ENCODE peak calls at places on chromosomes 7 and 10, in nine cellular contexts. S, F, L, R, B, V, U, Z and K are unnamed samples. For H3K9me3, the result is how much of the 10 kb centered on the place peaks cover.

GRCh38 chr10:118850418-118851061 is 95.8 kb upstream of the CACUL1 start:
- DNase-seq in S (peak), F (peak), L (peak), R (peak), B (peak), V (peak), U (peak), Z (peak), K (peak)

GRCh38 chr7:151586531-151587270 is 67.0 kb upstream of the RHEB start:
- DNase-seq in S (no peak), F (no peak), L (no peak), R (no peak), B (no peak), V (no peak), U (no peak), Z (no peak), K (no peak)

GRCh38 chr10:111148440-111148839 is 71.6 kb downstream of the ADRA2A start:
- DNase-seq in S (no peak), F (no peak), L (no peak), R (no peak), B (no peak), V (no peak), U (no peak), Z (no peak), K (no peak)

GRCh38 chr7:11931306-11931705 is 99.3 kb upstream of the THSD7A start:
- DNase-seq in S (no peak), F (no peak), L (no peak), R (peak), B (no peak), V (no peak), U (no peak), Z (no peak), K (no peak)

GRCh38 chr10:49596493-49596809 is 13.7 kb upstream of the SLC18A3 start:
- DNase-seq in S (no peak), F (no peak), L (no peak), R (no peak), B (no peak), V (no peak), U (no peak), Z (no peak), K (no peak)

GRCh38 chr10:7561216-7561893 is 105.4 kb downstream of the ITIH5 start:
- DNase-seq in S (peak), F (peak), L (no peak), R (no peak), B (no peak), V (no peak), U (peak), Z (no peak), K (no peak)

GRCh38 chr7:99794585-99795502 is 10.9 kb upstream of the CYP3A4 start:
- DNase-seq in S (no peak), F (no peak), L (no peak), R (no peak), B (no peak), V (peak), U (no peak), Z (no peak), K (no peak)

GRCh38 chr7:156064921-156065386 is 252.7 kb upstream of the SHH start:
- DNase-seq in S (no peak), F (no peak), L (no peak), R (no peak), B (no peak), V (peak), U (no peak), Z (no peak), K (no peak)

GRCh38 chr10:23370106-23370505 is 25.5 kb upstream of the C10orf67 start:
- DNase-seq in S (no peak), F (no peak), L (no peak), R (peak), B (no peak), V (no peak), U (no peak), Z (no peak), K (peak)

GRCh38 chr10:5508786-5509185 is 9.4 kb upstream of the CALML5 start:
- DNase-seq in S (no peak), F (no peak), L (no peak), R (no peak), B (no peak), V (no peak), U (no peak), Z (no peak), K (no peak)

GRCh38 chr10:99808285-99808684 is 25.8 kb downstream of the ABCC2 start:
- DNase-seq in S (no peak), F (no peak), L (no peak), R (no peak), B (no peak), V (no peak), U (no peak), Z (no peak), K (no peak)

GRCh38 chr7:41576176-41576575 is 126.7 kb downstream of the INHBA start:
- DNase-seq in S (no peak), F (no peak), L (no peak), R (peak), B (no peak), V (no peak), U (no peak), Z (no peak), K (no peak)

GRCh38 chr7:69598487-69599148 is 343 bp downstream of the AUTS2 start:
- DNase-seq in S (no peak), F (peak), L (no peak), R (no peak), B (peak), V (no peak), U (no peak), Z (no peak), K (no peak)

GRCh38 chr7:102095933-102096332 is 190.7 kb upstream of the SH2B2 start:
- DNase-seq in S (peak), F (no peak), L (no peak), R (no peak), B (no peak), V (no peak), U (no peak), Z (no peak), K (no peak)

GRCh38 chr10:112361951-112362770 is 11.8 kb upstream of the ACSL5 start:
- DNase-seq in S (peak), F (no peak), L (no peak), R (peak), B (no peak), V (no peak), U (peak), Z (no peak), K (peak)

GRCh38 chr7:29447828-29448227 is 115.8 kb upstream of the PRR15 start:
- DNase-seq in S (no peak), F (no peak), L (no peak), R (no peak), B (no peak), V (no peak), U (no peak), Z (no peak), K (no peak)

GRCh38 chr7:106041140-106041717 is 70.9 kb downstream of the SYPL1 start:
- DNase-seq in S (peak), F (peak), L (no peak), R (peak), B (peak), V (peak), U (no peak), Z (no peak), K (peak)

GRCh38 chr10:128704716-128705115 is 578.5 kb upstream of the MKI67 start:
- DNase-seq in S (no peak), F (no peak), L (no peak), R (peak), B (no peak), V (no peak), U (no peak), Z (no peak), K (no peak)

GRCh38 chr10:66180651-66181318 is 745.1 kb upstream of the LRRTM3 start:
- DNase-seq in S (no peak), F (peak), L (peak), R (peak), B (peak), V (peak), U (no peak), Z (no peak), K (peak)

GRCh38 chr7:15403315-15403714 is 158.5 kb downstream of the AGMO start:
- DNase-seq in S (no peak), F (no peak), L (no peak), R (no peak), B (no peak), V (no peak), U (no peak), Z (no peak), K (no peak)

GRCh38 chr7:15402436-15403136 is 159.2 kb downstream of the AGMO start:
- DNase-seq in S (no peak), F (no peak), L (no peak), R (no peak), B (no peak), V (no peak), U (no peak), Z (no peak), K (no peak)

GRCh38 chr7:15411019-15411418 is 150.8 kb downstream of the AGMO start:
- DNase-seq in S (no peak), F (no peak), L (no peak), R (no peak), B (no peak), V (no peak), U (no peak), Z (no peak), K (no peak)

DNA sequence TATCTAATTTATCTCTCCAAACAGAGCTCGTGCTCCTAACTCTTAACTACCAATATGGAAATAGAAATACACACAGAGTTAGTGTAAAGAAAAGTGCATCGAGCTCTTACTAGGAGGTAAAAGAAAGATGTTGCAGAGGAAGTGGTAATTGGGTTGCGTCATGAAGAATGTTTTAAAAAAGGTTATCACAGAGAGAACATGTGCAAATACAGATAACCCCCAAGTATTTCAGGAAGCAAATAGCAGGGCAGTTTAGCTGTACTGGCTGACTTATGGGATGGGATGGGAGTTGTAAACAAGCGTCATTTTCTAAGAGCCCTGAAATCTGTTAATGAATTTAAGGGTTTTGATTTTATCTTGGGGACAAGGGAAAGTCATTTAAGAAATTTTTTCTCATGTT is 153.9 kb downstream of the AGMO start:
- DNase-seq in S (no peak), F (no peak), L (no peak), R (no peak), B (no peak), V (no peak), U (no peak), Z (no peak), K (no peak)
- H3K27ac ChIP-seq in S (no peak), F (no peak), L (no peak), R (no peak), B (no peak), V (no peak), U (no peak), Z (no peak), K (no peak)

DNA sequence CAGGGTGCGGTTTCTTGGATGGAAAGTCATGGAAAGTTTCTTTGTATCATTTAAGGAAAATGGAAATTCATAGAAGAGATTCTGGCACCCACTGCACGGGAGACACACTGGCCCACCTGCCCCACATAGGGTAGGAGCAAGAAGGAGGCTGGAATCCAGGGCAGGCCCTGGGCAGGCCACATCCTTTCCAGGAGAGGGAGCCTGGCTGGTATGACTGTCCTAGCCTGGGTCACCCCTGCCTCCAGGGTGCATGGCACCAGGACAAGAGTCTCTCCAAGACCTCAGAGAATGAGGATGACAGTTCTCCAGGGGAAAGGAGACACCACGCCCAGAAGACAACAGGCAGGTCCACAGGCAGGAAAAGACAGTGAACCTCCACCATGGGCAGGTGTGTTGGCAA is 297.2 kb downstream of the TCERG1L start:
- DNase-seq in S (no peak), F (no peak), L (no peak), R (no peak), B (no peak), V (no peak), U (no peak), Z (no peak), K (no peak)
- H3K9me3 ChIP-seq in S (under half), F (under half), L (under half), R (under half), B (under half), V (under half), U (under half), Z (under half), K (under half)

GRCh38 chr10:33120700-33121099 is 162.7 kb upstream of the ITGB1 start:
- DNase-seq in S (no peak), F (no peak), L (no peak), R (no peak), B (no peak), V (no peak), U (no peak), Z (no peak), K (no peak)
- H3K27ac ChIP-seq in S (no peak), F (no peak), L (no peak), R (no peak), B (no peak), V (peak), U (no peak), Z (no peak), K (no peak)

GRCh38 chr10:71719464-71720303 is at the start of gene C10orf105:
- DNase-seq in S (peak), F (peak), L (peak), R (no peak), B (no peak), V (no peak), U (no peak), Z (no peak), K (no peak)

GRCh38 chr10:71723301-71723700 is 3.7 kb upstream of the C10orf105 start:
- DNase-seq in S (no peak), F (no peak), L (no peak), R (no peak), B (no peak), V (no peak), U (no peak), Z (no peak), K (no peak)

GRCh38 chr10:71722849-71723248 is 3.3 kb upstream of the C10orf105 start:
- DNase-seq in S (no peak), F (no peak), L (no peak), R (no peak), B (no peak), V (no peak), U (no peak), Z (no peak), K (no peak)

GRCh38 chr10:71720304-71720672 is 710 bp upstream of the C10orf105 start:
- DNase-seq in S (no peak), F (no peak), L (no peak), R (no peak), B (no peak), V (no peak), U (no peak), Z (no peak), K (no peak)

GRCh38 chr10:71721313-71721712 is 1.7 kb upstream of the C10orf105 start:
- DNase-seq in S (no peak), F (no peak), L (no peak), R (no peak), B (no peak), V (no peak), U (no peak), Z (no peak), K (no peak)
- H3K9me3 ChIP-seq in S (under half), F (under half), L (under half), R (under half), B (under half), V (under half), U (under half), Z (under half), K (under half)

DNA sequence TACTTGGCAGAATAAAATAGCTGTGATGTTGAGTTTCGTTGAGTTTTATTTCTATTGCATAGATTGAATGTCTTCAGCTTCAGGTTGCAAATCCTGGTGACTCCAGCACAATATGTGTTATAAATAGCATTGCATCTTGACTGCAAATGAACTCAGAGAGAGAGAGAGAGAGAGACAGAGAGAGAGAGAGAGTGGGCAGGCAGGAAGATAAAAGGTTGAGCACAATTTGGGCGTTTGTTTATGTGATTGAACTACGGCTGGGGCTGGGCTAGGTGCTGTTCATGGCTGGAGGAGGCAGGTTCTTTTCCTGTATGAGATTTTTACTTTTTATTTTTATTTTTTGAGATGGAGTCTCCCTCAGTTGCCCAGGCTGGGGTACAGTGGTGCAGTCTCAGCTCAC is 229.7 kb downstream of the GALNT17 start:
- DNase-seq in S (peak), F (no peak), L (no peak), R (no peak), B (no peak), V (no peak), U (no peak), Z (no peak), K (no peak)
- H3K27ac ChIP-seq in S (no peak), F (no peak), L (no peak), R (no peak), B (no peak), V (no peak), U (no peak), Z (no peak), K (no peak)